ENCODE peak calls at places on chromosomes 2 and 18, in nine cellular contexts. M, Y, C, R, Z, V, J, O and U are unnamed samples.

GRCh38 chr2:120568975-120569268 is 166.7 kb upstream of the GLI2 start:
- DNase-seq in J (no peak), V (no peak), R (no peak), M (no peak), C (no peak), Y (no peak), Z (no peak), O (no peak), U (no peak)

GRCh38 chr18:42338683-42339082 is 383.6 kb downstream of the PIK3C3 start:
- DNase-seq in M (no peak), Z (no peak), J (no peak), C (no peak), R (no peak), O (no peak), V (no peak), Y (peak; percentile 88), U (no peak)

GRCh38 chr2:52658598-52658997 is 1109.0 kb upstream of the CHAC2 start:
- DNase-seq in M (no peak), V (no peak), J (no peak), Y (no peak), R (no peak), C (no peak), O (no peak), Z (no peak), U (no peak)

GRCh38 chr2:111160758-111161157 is 40.0 kb downstream of the BCL2L11 start:
- DNase-seq in O (no peak), J (no peak), Y (no peak), Z (peak; percentile 38), V (no peak), C (no peak), M (no peak), R (no peak), U (no peak)

GRCh38 chr2:100857915-100858314 is 38.0 kb downstream of the NPAS2 start:
- DNase-seq in J (no peak), Y (no peak), O (no peak), Z (peak; percentile 57), V (no peak), C (no peak), R (no peak), M (no peak), U (no peak)

GRCh38 chr2:240277073-240277806 is 136.8 kb upstream of the OTOS start:
- DNase-seq in J (no peak), Y (no peak), R (peak; percentile 24), Z (no peak), M (no peak), C (no peak), O (no peak), V (peak; percentile 55), U (no peak)

GRCh38 chr18:8081267-8081666 is 514.2 kb downstream of the PTPRM start:
- DNase-seq in O (no peak), J (no peak), R (no peak), M (no peak), Y (no peak), V (no peak), Z (no peak), C (no peak), U (no peak)

GRCh38 chr2:158809816-158810215 is 14.7 kb downstream of the DAPL1 start:
- DNase-seq in M (no peak), O (no peak), V (no peak), C (no peak), Y (no peak), Z (no peak), R (no peak), J (no peak), U (no peak)

GRCh38 chr2:9403924-9404323 is 19.4 kb downstream of the ITGB1BP1 start:
- DNase-seq in Z (no peak), O (no peak), V (no peak), R (no peak), M (no peak), C (peak; percentile 9), Y (no peak), J (no peak), U (no peak)

GRCh38 chr18:37383789-37384151 is 181.8 kb downstream of the CELF4 start:
- DNase-seq in C (no peak), O (no peak), Y (no peak), R (no peak), M (no peak), J (no peak), V (no peak), Z (no peak), U (no peak)

GRCh38 chr18:32261003-32261402 is 71.2 kb downstream of the MEP1B start:
- DNase-seq in Y (no peak), C (no peak), V (no peak), O (no peak), Z (no peak), R (no peak), J (no peak), M (no peak), U (no peak)

GRCh38 chr2:145421841-145422240 is 901.9 kb upstream of the ZEB2 start:
- DNase-seq in M (no peak), Y (no peak), O (no peak), J (no peak), R (no peak), C (no peak), V (no peak), Z (no peak), U (no peak)

GRCh38 chr2:145025382-145025781 is 505.5 kb upstream of the ZEB2 start:
- DNase-seq in Z (no peak), R (no peak), M (no peak), J (no peak), C (no peak), Y (no peak), V (no peak), O (no peak), U (no peak)

GRCh38 chr2:70712916-70713315 is 55.1 kb downstream of the ADD2 start:
- DNase-seq in V (no peak), M (no peak), O (no peak), Y (no peak), C (peak; percentile 32), Z (no peak), J (no peak), R (no peak), U (no peak)

GRCh38 chr2:237351046-237351445 is 62.9 kb downstream of the COL6A3 start:
- DNase-seq in M (no peak), R (no peak), Z (no peak), Y (no peak), C (no peak), J (no peak), V (no peak), O (no peak), U (no peak)

GRCh38 chr18:24369420-24369819 is 28.2 kb downstream of the OSBPL1A start:
- DNase-seq in J (no peak), C (no peak), O (no peak), Y (no peak), R (no peak), V (no peak), Z (no peak), M (no peak), U (no peak)
- TF ChIP-seq EP300 in J (no peak), C (no peak), O (no peak), Y (no peak), R (no peak), V (no peak), Z (no peak), M (no peak), U (no peak)

DNA sequence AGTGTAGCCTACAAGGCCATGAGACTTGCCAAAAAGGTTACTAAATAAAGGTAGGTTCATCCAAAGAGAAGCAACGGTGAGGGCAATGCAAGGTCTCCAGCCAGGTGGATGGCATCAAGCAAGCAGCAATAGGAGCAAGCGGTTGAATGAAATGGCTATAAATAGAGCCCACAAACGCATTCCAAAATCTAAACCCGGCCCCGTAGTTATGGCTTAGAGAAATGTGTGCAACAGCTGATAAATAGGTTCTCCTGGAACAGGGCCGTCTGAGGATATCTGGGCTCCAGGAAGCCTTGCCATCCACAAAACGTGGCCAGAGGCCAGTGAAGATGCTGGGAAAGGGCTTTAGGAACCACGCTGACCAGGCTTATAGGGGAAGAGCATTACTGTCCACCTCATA is 146.1 kb upstream of the PID1 start:
- DNase-seq in J (no peak), Z (no peak), V (no peak), R (no peak), O (peak; percentile 49), Y (no peak), M (no peak), C (no peak), U (no peak)
- H3K27ac ChIP-seq in J (no peak overlapping the region), Z (no peak overlapping the region), V (peak overlapping the region; percentile 67), R (peak overlapping the region; percentile 62), O (peak overlapping the region; percentile 55), Y (no peak overlapping the region), M (no peak overlapping the region), C (peak overlapping the region; percentile 74), U (peak overlapping the region; percentile 86)

GRCh38 chr2:114727012-114727411 is 284.6 kb downstream of the DPP10 start:
- DNase-seq in V (no peak), R (no peak), C (no peak), Z (no peak), O (no peak), Y (no peak), M (no peak), J (no peak), U (no peak)
- TF ChIP-seq EP300 in V (no peak), R (no peak), C (no peak), Z (no peak), O (no peak), Y (no peak), M (no peak), J (no peak), U (no peak)

GRCh38 chr2:1511455-1511854 is 98.2 kb downstream of the TPO start:
- DNase-seq in Y (no peak), R (no peak), Z (no peak), J (no peak), M (no peak), C (peak; percentile 51), V (no peak), O (no peak), U (no peak)

GRCh38 chr2:1512321-1513289 is 99.3 kb downstream of the TPO start:
- DNase-seq in V (no peak), Y (no peak), R (no peak), Z (no peak), C (peak; percentile 43), O (no peak), M (no peak), J (no peak), U (no peak)

GRCh38 chr2:1510184-1510583 is 96.9 kb downstream of the TPO start:
- DNase-seq in O (no peak), M (no peak), J (no peak), Y (no peak), Z (no peak), V (no peak), C (no peak), R (no peak), U (no peak)

GRCh38 chr2:1505031-1505441 is 91.8 kb downstream of the TPO start:
- DNase-seq in Z (no peak), C (peak; percentile 43), V (no peak), Y (no peak), O (no peak), M (no peak), J (no peak), R (no peak), U (peak; percentile 7)

DNA sequence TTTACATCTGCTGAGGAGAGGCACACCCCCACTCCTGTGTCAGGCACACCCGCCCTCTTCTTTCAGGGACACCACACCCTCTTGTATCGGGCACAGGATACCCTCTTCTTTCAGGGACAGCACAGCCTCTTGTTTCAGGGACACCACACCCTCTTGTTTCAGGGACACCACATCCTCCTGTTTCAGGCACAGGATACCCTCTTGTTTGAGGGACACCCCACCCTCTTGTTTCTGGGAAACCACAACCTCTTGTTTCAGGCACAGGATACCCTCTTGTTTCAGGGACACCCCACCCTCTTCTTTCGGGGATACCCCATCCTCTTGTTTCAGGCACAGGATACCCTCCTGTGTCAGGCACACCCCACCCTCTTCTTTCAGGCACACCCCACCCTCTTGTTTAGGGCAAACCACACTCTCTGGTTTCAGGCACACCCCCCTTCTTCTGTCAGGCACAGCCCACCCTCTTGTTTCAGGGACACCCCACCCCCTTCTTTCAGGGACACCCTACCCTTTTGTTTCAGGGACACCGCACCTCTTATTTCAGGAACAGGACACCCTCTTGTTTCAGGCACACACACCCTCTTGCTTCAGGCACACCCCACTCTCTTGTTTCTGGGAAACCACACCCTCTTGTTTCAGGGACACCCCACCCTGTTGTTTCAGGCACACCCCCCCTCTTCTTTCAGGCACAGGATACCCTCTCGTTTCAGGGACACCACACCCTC is 96.2 kb downstream of the TPO start:
- DNase-seq in Y (no peak), O (no peak), J (no peak), C (peak; percentile 44), R (no peak), V (no peak), M (no peak), Z (no peak), U (no peak)
- H3K27ac ChIP-seq in Y (no peak overlapping the region), O (no peak overlapping the region), J (no peak overlapping the region), C (no peak overlapping the region), R (no peak overlapping the region), V (no peak overlapping the region), M (no peak overlapping the region), Z (no peak overlapping the region), U (no peak overlapping the region)